ENCODE peak calls at places on chromosome 1, in nine cellular contexts. J is NCI-H1694; Y is A549; V is sciatic nerve; Z is activated naive CD8-positive, alpha-beta T cell treated with anti-CD3 and anti-CD28 coated beads, Interleukin-2, amount 10 ng/mL, durations not matched to agents 7 days and 5 days; I is stimulated activated CD8-positive, alpha-beta memory T cell treated with anti-CD3 and anti-CD28 coated beads, Interleukin-4, amount 100 ng/mL, for 4 hours; L is HTR-8/SVneo; X is amygdala; S is SHP77. D is an unnamed sample.

GRCh38 chr1:41221995-41222991 is 19.8 kb downstream of the SCMH1 start:
- DNase-seq in Z (no peak), L (no peak), J (no peak), I (no peak), X (no peak), Y (no peak), S (peak), V (no peak), D (no peak)

GRCh38 chr1:6129313-6129712 is 50.8 kb downstream of the CHD5 start:
- DNase-seq in I (no peak), J (no peak), Y (no peak), L (no peak), Z (peak), S (no peak), V (no peak), X (no peak), D (no peak)

GRCh38 chr1:176779655-176780328 is 316.8 kb downstream of the PAPPA2 start:
- DNase-seq in J (no peak), Y (no peak), V (no peak), L (no peak), I (no peak), X (no peak), S (no peak), Z (no peak), D (no peak)

GRCh38 chr1:32031578-32032286 is 18.1 kb downstream of the KHDRBS1 start:
- DNase-seq in L (peak), Z (no peak), V (no peak), J (no peak), Y (no peak), S (no peak), I (no peak), X (no peak), D (no peak)

GRCh38 chr1:234842726-234843641 is 233.0 kb upstream of the IRF2BP2 start:
- DNase-seq in X (no peak), L (no peak), Z (peak), J (no peak), V (no peak), I (peak), Y (no peak), S (no peak), D (peak)

GRCh38 chr1:3442331-3442730 is 12.1 kb upstream of the ARHGEF16 start:
- DNase-seq in V (no peak), L (no peak), Z (no peak), S (no peak), X (no peak), J (no peak), I (no peak), Y (no peak), D (no peak)

GRCh38 chr1:56452027-56453011 is 127.0 kb downstream of the PLPP3 start:
- DNase-seq in S (no peak), L (no peak), Y (no peak), Z (no peak), V (no peak), I (no peak), X (no peak), J (no peak), D (no peak)

GRCh38 chr1:29655945-29656866 is 419.9 kb downstream of the PTPRU start:
- DNase-seq in V (peak), J (no peak), L (no peak), X (no peak), Y (peak), I (no peak), S (peak), Z (no peak), D (peak)

GRCh38 chr1:161092621-161093028 is 3.3 kb upstream of the NECTIN4 start:
- DNase-seq in L (peak), I (peak), X (no peak), Z (peak), S (no peak), Y (no peak), V (no peak), J (no peak), D (no peak)

GRCh38 chr1:20194224-20194623 is 7.9 kb upstream of the PLA2G2C start:
- DNase-seq in X (no peak), Z (no peak), S (no peak), I (no peak), L (no peak), Y (no peak), J (peak), V (no peak), D (no peak)

GRCh38 chr1:60935599-60935990 is 146.8 kb upstream of the NFIA start:
- DNase-seq in J (no peak), X (no peak), L (no peak), S (no peak), I (no peak), Y (no peak), V (no peak), Z (no peak), D (no peak)

GRCh38 chr1:59165353-59165752 is 131.5 kb upstream of the FGGY start:
- DNase-seq in I (no peak), Z (no peak), X (no peak), L (no peak), V (no peak), S (no peak), Y (no peak), J (no peak), D (no peak)